ENCODE peak calls at places on chromosomes 7 and 10, in eight cellular contexts. I is prostate gland; L is AG10803; X is activated T-helper 1 cell treated with anti-CD3 and anti-CD28 coated beads, Interleukin-12 subunit alpha, Interleukin-12 subunit beta, Interleukin-2, Interleukin-4 antibody, amounts not matched to agents 30 ng/mL and 10 ng/mL and 1 ng/mL, durations not matched to agents 14 hours and 24 hours and 36 hours; T is GM10248; M is G401; G is NCI-H748 treated with DMSO at 0.1 percent for 48 hours; D is stimulated activated CD8-positive, alpha-beta memory T cell treated with anti-CD3 and anti-CD28 coated beads, Interleukin-7, amount 100 ng/mL, for 4 hours. N is an unnamed sample.

GRCh38 chr7:20330797-20331230 is at the start of gene ITGB8:
- DNase-seq in I (peak; percentile 63), L (peak; percentile 35), X (no peak), T (peak; percentile 52), M (no peak), G (peak; percentile 73), D (no peak), N (no peak)

GRCh38 chr7:30743371-30744074 is 8.4 kb upstream of the INMT start:
- DNase-seq in I (no peak), L (peak; percentile 38), X (no peak), T (no peak), M (peak; percentile 33), G (no peak), D (no peak), N (no peak)

GRCh38 chr10:10830316-10831061 is 187.2 kb upstream of the CELF2 start:
- DNase-seq in I (no peak), L (peak; percentile 96), X (no peak), T (no peak), M (no peak), G (no peak), D (no peak), N (no peak)

GRCh38 chr7:47600199-47601118 is 18.5 kb upstream of the TNS3 start:
- DNase-seq in I (no peak), L (peak; percentile 81), X (no peak), T (no peak), M (no peak), G (no peak), D (no peak), N (no peak)

GRCh38 chr7:154627571-154628290 is 375.2 kb downstream of the PAXIP1 start:
- DNase-seq in I (no peak), L (no peak), X (no peak), T (no peak), M (peak; percentile 42), G (no peak), D (no peak), N (no peak)

GRCh38 chr7:33754933-33755928 is 150.1 kb upstream of the BMPER start:
- DNase-seq in I (no peak), L (no peak), X (no peak), T (no peak), M (no peak), G (peak; percentile 58), D (no peak), N (no peak)

GRCh38 chr7:99407849-99408346 is 499 bp downstream of the PDAP1 start:
- DNase-seq in I (no peak), L (peak; percentile 82), X (peak; percentile 21), T (no peak), M (peak; percentile 16), G (peak; percentile 6), D (no peak), N (peak; percentile 22)

GRCh38 chr7:897771-898376 is 21.5 kb downstream of the GET4 start:
- DNase-seq in I (peak; percentile 41), L (no peak), X (no peak), T (no peak), M (peak; percentile 58), G (no peak), D (no peak), N (no peak)

GRCh38 chr7:27746978-27747377 is 7.0 kb downstream of the TAX1BP1 start:
- DNase-seq in I (no peak), L (peak; percentile 29), X (no peak), T (no peak), M (no peak), G (no peak), D (no peak), N (no peak)

GRCh38 chr10:124069341-124069740 is 24.1 kb downstream of the CHST15 start:
- DNase-seq in I (no peak), L (no peak), X (no peak), T (no peak), M (no peak), G (no peak), D (no peak), N (no peak)

GRCh38 chr10:76981251-76981650 is 656.4 kb downstream of the KCNMA1 start:
- DNase-seq in I (no peak), L (no peak), X (no peak), T (no peak), M (peak; percentile 67), G (peak; percentile 9), D (no peak), N (no peak)

GRCh38 chr10:43922335-43923280 is 273.9 kb upstream of the ZNF32 start:
- DNase-seq in I (no peak), L (no peak), X (no peak), T (no peak), M (no peak), G (no peak), D (no peak), N (no peak)

GRCh38 chr7:2009541-2010001 is 223.2 kb downstream of the MAD1L1 start:
- DNase-seq in I (no peak), L (no peak), X (no peak), T (no peak), M (peak; percentile 56), G (no peak), D (no peak), N (no peak)

GRCh38 chr7:94391716-94392390 is 2.8 kb upstream of the COL1A2 start:
- DNase-seq in I (no peak), L (peak; percentile 89), X (peak; percentile 32), T (no peak), M (no peak), G (no peak), D (no peak), N (no peak)

GRCh38 chr7:157525501-157525915 is 188.7 kb downstream of the DNAJB6 start:
- DNase-seq in I (no peak), L (no peak), X (no peak), T (no peak), M (no peak), G (no peak), D (no peak), N (no peak)

GRCh38 chr10:33277135-33277536 is 57.3 kb downstream of the NRP1 start:
- DNase-seq in I (no peak), L (peak; percentile 69), X (no peak), T (no peak), M (no peak), G (no peak), D (no peak), N (no peak)